ENCODE peak calls at places on chromosomes 4 and X, in nine cellular contexts. One of them, this sample, is unnamed.

GRCh38 chrX:106897259-106897658 is 5.9 kb downstream of the RIPPLY1 start:
- DNase-seq in kidney epithelial cell: no peak
- DNase-seq in NCI-H1436: no peak
- DNase-seq in psoas muscle: no peak
- DNase-seq in NCI-H1417: no peak
- DNase-seq in HT1080: peak
- DNase-seq in GM04504: no peak
- DNase-seq in osteocyte: no peak
- DNase-seq in amniotic stem cell: no peak
- DNase-seq in this sample: peak

GRCh38 chr4:54498661-54499111 is 159.1 kb upstream of the KIT start:
- DNase-seq in kidney epithelial cell: peak
- DNase-seq in NCI-H1436: no peak
- DNase-seq in psoas muscle: no peak
- DNase-seq in NCI-H1417: no peak
- DNase-seq in HT1080: peak
- DNase-seq in GM04504: no peak
- DNase-seq in osteocyte: no peak
- DNase-seq in amniotic stem cell: no peak
- DNase-seq in this sample: no peak

GRCh38 chr4:149553959-149554520 is 261.6 kb downstream of the IQCM start:
- DNase-seq in kidney epithelial cell: peak
- DNase-seq in NCI-H1436: no peak
- DNase-seq in psoas muscle: no peak
- DNase-seq in NCI-H1417: no peak
- DNase-seq in HT1080: no peak
- DNase-seq in GM04504: no peak
- DNase-seq in osteocyte: no peak
- DNase-seq in amniotic stem cell: no peak
- DNase-seq in this sample: no peak

GRCh38 chrX:63275127-63275526 is 76.0 kb downstream of the SPIN4 start:
- DNase-seq in kidney epithelial cell: no peak
- DNase-seq in NCI-H1436: no peak
- DNase-seq in psoas muscle: no peak
- DNase-seq in NCI-H1417: no peak
- DNase-seq in HT1080: peak
- DNase-seq in GM04504: no peak
- DNase-seq in osteocyte: no peak
- DNase-seq in amniotic stem cell: no peak
- DNase-seq in this sample: no peak

GRCh38 chrX:136214551-136214950 is 36.6 kb downstream of the MAP7D3 start:
- DNase-seq in kidney epithelial cell: peak
- DNase-seq in NCI-H1436: no peak
- DNase-seq in psoas muscle: no peak
- DNase-seq in NCI-H1417: no peak
- DNase-seq in HT1080: peak
- DNase-seq in GM04504: peak
- DNase-seq in osteocyte: peak
- DNase-seq in amniotic stem cell: peak
- DNase-seq in this sample: peak

GRCh38 chrX:95885074-95885473 is 799.6 kb upstream of the DIAPH2 start:
- DNase-seq in kidney epithelial cell: no peak
- DNase-seq in NCI-H1436: no peak
- DNase-seq in psoas muscle: no peak
- DNase-seq in NCI-H1417: no peak
- DNase-seq in HT1080: no peak
- DNase-seq in GM04504: no peak
- DNase-seq in osteocyte: no peak
- DNase-seq in amniotic stem cell: no peak
- DNase-seq in this sample: no peak

GRCh38 chrX:134377537-134377936 is 82.4 kb upstream of the HPRT1 start:
- DNase-seq in kidney epithelial cell: no peak
- DNase-seq in NCI-H1436: peak
- DNase-seq in psoas muscle: no peak
- DNase-seq in NCI-H1417: peak
- DNase-seq in HT1080: peak
- DNase-seq in GM04504: no peak
- DNase-seq in osteocyte: no peak
- DNase-seq in amniotic stem cell: peak
- DNase-seq in this sample: peak

GRCh38 chr4:106463622-106464021 is 95.0 kb upstream of the GIMD1 start:
- DNase-seq in kidney epithelial cell: no peak
- DNase-seq in NCI-H1436: no peak
- DNase-seq in psoas muscle: no peak
- DNase-seq in NCI-H1417: no peak
- DNase-seq in HT1080: no peak
- DNase-seq in GM04504: no peak
- DNase-seq in osteocyte: no peak
- DNase-seq in amniotic stem cell: no peak
- DNase-seq in this sample: no peak

GRCh38 chr4:87423313-87424031 is 1.1 kb downstream of the NUDT9 start:
- DNase-seq in kidney epithelial cell: no peak
- DNase-seq in NCI-H1436: peak
- DNase-seq in psoas muscle: no peak
- DNase-seq in NCI-H1417: no peak
- DNase-seq in HT1080: peak
- DNase-seq in GM04504: no peak
- DNase-seq in osteocyte: no peak
- DNase-seq in amniotic stem cell: no peak
- DNase-seq in this sample: no peak

GRCh38 chrX:18833071-18833731 is 125.8 kb downstream of the PPEF1 start:
- DNase-seq in kidney epithelial cell: no peak
- DNase-seq in NCI-H1436: no peak
- DNase-seq in psoas muscle: peak
- DNase-seq in NCI-H1417: no peak
- DNase-seq in HT1080: no peak
- DNase-seq in GM04504: no peak
- DNase-seq in osteocyte: no peak
- DNase-seq in amniotic stem cell: no peak
- DNase-seq in this sample: no peak

GRCh38 chr4:12239897-12240636 is 811.4 kb upstream of the HS3ST1 start:
- DNase-seq in kidney epithelial cell: no peak
- DNase-seq in NCI-H1436: no peak
- DNase-seq in psoas muscle: no peak
- DNase-seq in NCI-H1417: no peak
- DNase-seq in HT1080: no peak
- DNase-seq in GM04504: no peak
- DNase-seq in osteocyte: no peak
- DNase-seq in amniotic stem cell: no peak
- DNase-seq in this sample: no peak

GRCh38 chrX:72609313-72609712 is 36.7 kb upstream of the HDAC8 start:
- DNase-seq in kidney epithelial cell: no peak
- DNase-seq in NCI-H1436: no peak
- DNase-seq in psoas muscle: no peak
- DNase-seq in NCI-H1417: no peak
- DNase-seq in HT1080: peak
- DNase-seq in GM04504: no peak
- DNase-seq in osteocyte: no peak
- DNase-seq in amniotic stem cell: no peak
- DNase-seq in this sample: peak

GRCh38 chr4:153034681-153035080 is 98.6 kb downstream of the FHDC1 start:
- DNase-seq in kidney epithelial cell: no peak
- DNase-seq in NCI-H1436: no peak
- DNase-seq in psoas muscle: no peak
- DNase-seq in NCI-H1417: peak
- DNase-seq in HT1080: no peak
- DNase-seq in GM04504: no peak
- DNase-seq in osteocyte: no peak
- DNase-seq in amniotic stem cell: no peak
- DNase-seq in this sample: no peak

GRCh38 chr4:10160280-10160856 is 43.8 kb upstream of the WDR1 start:
- DNase-seq in kidney epithelial cell: no peak
- DNase-seq in NCI-H1436: no peak
- DNase-seq in psoas muscle: no peak
- DNase-seq in NCI-H1417: no peak
- DNase-seq in HT1080: peak
- DNase-seq in GM04504: no peak
- DNase-seq in osteocyte: no peak
- DNase-seq in amniotic stem cell: no peak
- DNase-seq in this sample: no peak

GRCh38 chr4:150381671-150382427 is 200.1 kb upstream of the MAB21L2 start:
- DNase-seq in kidney epithelial cell: no peak
- DNase-seq in NCI-H1436: no peak
- DNase-seq in psoas muscle: no peak
- DNase-seq in NCI-H1417: no peak
- DNase-seq in HT1080: no peak
- DNase-seq in GM04504: no peak
- DNase-seq in osteocyte: no peak
- DNase-seq in amniotic stem cell: no peak
- DNase-seq in this sample: peak

GRCh38 chr4:173514641-173515217 is 15.3 kb downstream of the HAND2 start:
- DNase-seq in kidney epithelial cell: no peak
- DNase-seq in NCI-H1436: no peak
- DNase-seq in psoas muscle: no peak
- DNase-seq in NCI-H1417: no peak
- DNase-seq in HT1080: no peak
- DNase-seq in GM04504: no peak
- DNase-seq in osteocyte: no peak
- DNase-seq in amniotic stem cell: no peak
- DNase-seq in this sample: no peak

GRCh38 chr4:187378441-187378840 is 617.1 kb upstream of the ZFP42 start:
- DNase-seq in kidney epithelial cell: no peak
- DNase-seq in NCI-H1436: no peak
- DNase-seq in psoas muscle: no peak
- DNase-seq in NCI-H1417: no peak
- DNase-seq in HT1080: no peak
- DNase-seq in GM04504: no peak
- DNase-seq in osteocyte: no peak
- DNase-seq in amniotic stem cell: no peak
- DNase-seq in this sample: no peak